ENCODE peak calls at places on chromosomes 13 and 19, in six cellular contexts. One of them, this sample, is unnamed. For H3K36me3, the result is how much of the 10 kb centered on the place peaks cover.

GRCh38 chr13:43397110-43397509 is 373.7 kb downstream of the DNAJC15 start:
- DNase-seq in ovary: no peak
- DNase-seq in tibial nerve: no peak
- DNase-seq in brain microvascular endothelial cell: peak
- DNase-seq in neural progenitor cell: no peak
- DNase-seq in CD8-positive, alpha-beta T cell: no peak
- DNase-seq in this sample: no peak

GRCh38 chr13:37070956-37071355 is 11.5 kb upstream of the SUPT20H start:
- DNase-seq in ovary: no peak
- DNase-seq in tibial nerve: no peak
- DNase-seq in brain microvascular endothelial cell: no peak
- DNase-seq in neural progenitor cell: no peak
- DNase-seq in CD8-positive, alpha-beta T cell: no peak
- DNase-seq in this sample: no peak

GRCh38 chr13:83057119-83057518 is 825.2 kb downstream of the SLITRK1 start:
- DNase-seq in ovary: no peak
- DNase-seq in tibial nerve: no peak
- DNase-seq in brain microvascular endothelial cell: no peak
- DNase-seq in neural progenitor cell: no peak
- DNase-seq in CD8-positive, alpha-beta T cell: no peak
- DNase-seq in this sample: no peak

GRCh38 chr13:36297259-36297599 is 385 bp downstream of the CCDC169 start:
- DNase-seq in ovary: no peak
- DNase-seq in tibial nerve: no peak
- DNase-seq in brain microvascular endothelial cell: no peak
- DNase-seq in neural progenitor cell: no peak
- DNase-seq in CD8-positive, alpha-beta T cell: no peak
- DNase-seq in this sample: no peak

GRCh38 chr19:17242431-17243208 is 3.1 kb downstream of the NR2F6 start:
- DNase-seq in ovary: no peak
- DNase-seq in tibial nerve: no peak
- DNase-seq in brain microvascular endothelial cell: no peak
- DNase-seq in neural progenitor cell: no peak
- DNase-seq in CD8-positive, alpha-beta T cell: no peak
- DNase-seq in this sample: no peak

GRCh38 chr19:42252365-42253244 is 2.3 kb downstream of the ERF start:
- DNase-seq in ovary: peak
- DNase-seq in tibial nerve: peak
- DNase-seq in brain microvascular endothelial cell: no peak
- DNase-seq in neural progenitor cell: no peak
- DNase-seq in CD8-positive, alpha-beta T cell: no peak
- DNase-seq in this sample: no peak

GRCh38 chr13:91533354-91533753 is 134.9 kb downstream of the GPC5 start:
- DNase-seq in ovary: no peak
- DNase-seq in tibial nerve: no peak
- DNase-seq in brain microvascular endothelial cell: no peak
- DNase-seq in neural progenitor cell: no peak
- DNase-seq in CD8-positive, alpha-beta T cell: no peak
- DNase-seq in this sample: no peak

GRCh38 chr19:39497850-39498261 is 891 bp upstream of the DLL3 start:
- DNase-seq in ovary: peak
- DNase-seq in tibial nerve: no peak
- DNase-seq in brain microvascular endothelial cell: no peak
- DNase-seq in neural progenitor cell: peak
- DNase-seq in CD8-positive, alpha-beta T cell: no peak
- DNase-seq in this sample: peak

GRCh38 chr19:11814707-11815050 is 606 bp downstream of the ZNF440 start:
- DNase-seq in ovary: no peak
- DNase-seq in tibial nerve: no peak
- DNase-seq in brain microvascular endothelial cell: peak
- DNase-seq in neural progenitor cell: peak
- DNase-seq in CD8-positive, alpha-beta T cell: no peak
- DNase-seq in this sample: no peak

GRCh38 chr13:30346789-30347167 is 39.4 kb upstream of the KATNAL1 start:
- DNase-seq in ovary: no peak
- DNase-seq in tibial nerve: no peak
- DNase-seq in brain microvascular endothelial cell: no peak
- DNase-seq in neural progenitor cell: no peak
- DNase-seq in CD8-positive, alpha-beta T cell: no peak
- DNase-seq in this sample: no peak

GRCh38 chr13:43411741-43412140 is 375.0 kb downstream of the ENOX1 start:
- DNase-seq in ovary: peak
- DNase-seq in tibial nerve: no peak
- DNase-seq in brain microvascular endothelial cell: no peak
- DNase-seq in neural progenitor cell: no peak
- DNase-seq in CD8-positive, alpha-beta T cell: no peak
- DNase-seq in this sample: no peak

GRCh38 chr13:20431080-20431479 is 94.6 kb downstream of the CRYL1 start:
- DNase-seq in ovary: no peak
- DNase-seq in tibial nerve: no peak
- DNase-seq in brain microvascular endothelial cell: no peak
- DNase-seq in neural progenitor cell: no peak
- DNase-seq in CD8-positive, alpha-beta T cell: no peak
- DNase-seq in this sample: no peak

GRCh38 chr13:74134777-74135305 is 637 bp upstream of the KLF12 start:
- DNase-seq in ovary: peak
- DNase-seq in tibial nerve: peak
- DNase-seq in brain microvascular endothelial cell: peak
- DNase-seq in neural progenitor cell: peak
- DNase-seq in CD8-positive, alpha-beta T cell: peak
- DNase-seq in this sample: peak

GRCh38 chr13:53112522-53112921 is 83.9 kb downstream of the OLFM4 start:
- DNase-seq in ovary: no peak
- DNase-seq in tibial nerve: no peak
- DNase-seq in brain microvascular endothelial cell: no peak
- DNase-seq in neural progenitor cell: no peak
- DNase-seq in CD8-positive, alpha-beta T cell: no peak
- DNase-seq in this sample: no peak

GRCh38 chr19:15276620-15277019 is 44.4 kb upstream of the EPHX3 start:
- DNase-seq in ovary: no peak
- DNase-seq in tibial nerve: no peak
- DNase-seq in brain microvascular endothelial cell: no peak
- DNase-seq in neural progenitor cell: no peak
- DNase-seq in CD8-positive, alpha-beta T cell: no peak
- DNase-seq in this sample: no peak

GRCh38 chr13:29721766-29722165 is 126.3 kb upstream of the SLC7A1 start:
- DNase-seq in ovary: no peak
- DNase-seq in tibial nerve: no peak
- DNase-seq in brain microvascular endothelial cell: no peak
- DNase-seq in neural progenitor cell: no peak
- DNase-seq in CD8-positive, alpha-beta T cell: no peak
- DNase-seq in this sample: no peak

GRCh38 chr19:10718205-10719196 is 622 bp downstream of the DNM2 start:
- DNase-seq in ovary: peak
- DNase-seq in tibial nerve: no peak
- DNase-seq in brain microvascular endothelial cell: no peak
- DNase-seq in neural progenitor cell: peak
- DNase-seq in CD8-positive, alpha-beta T cell: peak
- DNase-seq in this sample: peak

GRCh38 chr13:98622926-98623325 is 46.0 kb upstream of the STK24 start:
- DNase-seq in ovary: no peak
- DNase-seq in tibial nerve: no peak
- DNase-seq in brain microvascular endothelial cell: peak
- DNase-seq in neural progenitor cell: no peak
- DNase-seq in CD8-positive, alpha-beta T cell: no peak
- DNase-seq in this sample: no peak

GRCh38 chr19:7658219-7658686 is 10.6 kb upstream of the RETN start:
- DNase-seq in ovary: no peak
- DNase-seq in tibial nerve: no peak
- DNase-seq in brain microvascular endothelial cell: no peak
- DNase-seq in neural progenitor cell: peak
- DNase-seq in CD8-positive, alpha-beta T cell: no peak
- DNase-seq in this sample: no peak

GRCh38 chr19:51123381-51124186 is 1.1 kb upstream of the SIGLEC9 start:
- DNase-seq in ovary: no peak
- DNase-seq in tibial nerve: no peak
- DNase-seq in brain microvascular endothelial cell: no peak
- DNase-seq in neural progenitor cell: no peak
- DNase-seq in CD8-positive, alpha-beta T cell: no peak
- DNase-seq in this sample: no peak

GRCh38 chr13:27359203-27359821 is 65.1 kb upstream of the GTF3A start:
- DNase-seq in ovary: peak
- DNase-seq in tibial nerve: no peak
- DNase-seq in brain microvascular endothelial cell: peak
- DNase-seq in neural progenitor cell: peak
- DNase-seq in CD8-positive, alpha-beta T cell: peak
- DNase-seq in this sample: peak

GRCh38 chr13:90205911-90206310 is 1141.6 kb upstream of the MIR17HG start:
- DNase-seq in ovary: no peak
- DNase-seq in tibial nerve: no peak
- DNase-seq in brain microvascular endothelial cell: no peak
- DNase-seq in neural progenitor cell: no peak
- DNase-seq in CD8-positive, alpha-beta T cell: no peak
- DNase-seq in this sample: no peak

GRCh38 chr19:17549088-17549740 is 6.2 kb upstream of the COLGALT1 start:
- DNase-seq in ovary: no peak
- DNase-seq in tibial nerve: no peak
- DNase-seq in brain microvascular endothelial cell: no peak
- DNase-seq in neural progenitor cell: no peak
- DNase-seq in CD8-positive, alpha-beta T cell: no peak
- DNase-seq in this sample: peak

GRCh38 chr13:31444266-31444862 is 244.6 kb downstream of the B3GLCT start:
- DNase-seq in ovary: no peak
- DNase-seq in tibial nerve: no peak
- DNase-seq in brain microvascular endothelial cell: no peak
- DNase-seq in neural progenitor cell: no peak
- DNase-seq in CD8-positive, alpha-beta T cell: no peak
- DNase-seq in this sample: peak

GRCh38 chr19:57406516-57407123 is 4.3 kb upstream of the ZNF17 start:
- DNase-seq in ovary: no peak
- DNase-seq in tibial nerve: no peak
- DNase-seq in brain microvascular endothelial cell: peak
- DNase-seq in neural progenitor cell: peak
- DNase-seq in CD8-positive, alpha-beta T cell: peak
- DNase-seq in this sample: peak

GRCh38 chr13:48644141-48644540 is 9.6 kb upstream of the CYSLTR2 start:
- DNase-seq in ovary: no peak
- DNase-seq in tibial nerve: no peak
- DNase-seq in brain microvascular endothelial cell: no peak
- DNase-seq in neural progenitor cell: no peak
- DNase-seq in CD8-positive, alpha-beta T cell: no peak
- DNase-seq in this sample: no peak

GRCh38 chr13:59445812-59446211 is 717.9 kb downstream of the DIAPH3 start:
- DNase-seq in ovary: no peak
- DNase-seq in tibial nerve: no peak
- DNase-seq in brain microvascular endothelial cell: no peak
- DNase-seq in neural progenitor cell: no peak
- DNase-seq in CD8-positive, alpha-beta T cell: no peak
- DNase-seq in this sample: no peak
- H3K27ac ChIP-seq in ovary: no peak
- H3K27ac ChIP-seq in tibial nerve: no peak
- H3K27ac ChIP-seq in brain microvascular endothelial cell: no peak
- H3K27ac ChIP-seq in neural progenitor cell: no peak
- H3K27ac ChIP-seq in CD8-positive, alpha-beta T cell: no peak
- H3K27ac ChIP-seq in this sample: no peak

GRCh38 chr19:5587661-5588060 is 19.9 kb upstream of the TINCR start:
- DNase-seq in ovary: no peak
- DNase-seq in tibial nerve: no peak
- DNase-seq in brain microvascular endothelial cell: no peak
- DNase-seq in neural progenitor cell: no peak
- DNase-seq in CD8-positive, alpha-beta T cell: no peak
- DNase-seq in this sample: no peak
- H3K36me3 ChIP-seq in ovary: under half
- H3K36me3 ChIP-seq in tibial nerve: under half
- H3K36me3 ChIP-seq in brain microvascular endothelial cell: half or more
- H3K36me3 ChIP-seq in neural progenitor cell: under half
- H3K36me3 ChIP-seq in CD8-positive, alpha-beta T cell: under half
- H3K36me3 ChIP-seq in this sample: half or more

GRCh38 chr13:80251403-80251802 is 89.5 kb downstream of the SPRY2 start:
- DNase-seq in ovary: no peak
- DNase-seq in tibial nerve: no peak
- DNase-seq in brain microvascular endothelial cell: peak
- DNase-seq in neural progenitor cell: peak
- DNase-seq in CD8-positive, alpha-beta T cell: no peak
- DNase-seq in this sample: no peak
- TF ChIP-seq CTCF in ovary: no peak
- TF ChIP-seq CTCF in tibial nerve: no peak
- TF ChIP-seq CTCF in brain microvascular endothelial cell: no peak
- TF ChIP-seq CTCF in neural progenitor cell: no peak
- TF ChIP-seq CTCF in CD8-positive, alpha-beta T cell: no peak
- TF ChIP-seq CTCF in this sample: no peak

GRCh38 chr19:33493401-33494275 is 28.0 kb downstream of the PEPD start:
- DNase-seq in ovary: no peak
- DNase-seq in tibial nerve: no peak
- DNase-seq in brain microvascular endothelial cell: no peak
- DNase-seq in neural progenitor cell: no peak
- DNase-seq in CD8-positive, alpha-beta T cell: no peak
- DNase-seq in this sample: no peak
- H3K27ac ChIP-seq in ovary: no peak
- H3K27ac ChIP-seq in tibial nerve: no peak
- H3K27ac ChIP-seq in brain microvascular endothelial cell: no peak
- H3K27ac ChIP-seq in neural progenitor cell: no peak
- H3K27ac ChIP-seq in CD8-positive, alpha-beta T cell: no peak
- H3K27ac ChIP-seq in this sample: no peak

GRCh38 chr19:18869231-18869575 is 26.8 kb downstream of the CERS1 start:
- DNase-seq in ovary: peak
- DNase-seq in tibial nerve: no peak
- DNase-seq in brain microvascular endothelial cell: no peak
- DNase-seq in neural progenitor cell: no peak
- DNase-seq in CD8-positive, alpha-beta T cell: no peak
- DNase-seq in this sample: no peak
- H3K36me3 ChIP-seq in ovary: under half
- H3K36me3 ChIP-seq in tibial nerve: under half
- H3K36me3 ChIP-seq in brain microvascular endothelial cell: under half
- H3K36me3 ChIP-seq in neural progenitor cell: under half
- H3K36me3 ChIP-seq in CD8-positive, alpha-beta T cell: under half
- H3K36me3 ChIP-seq in this sample: under half

GRCh38 chr13:95624020-95624419 is 20.5 kb downstream of the DZIP1 start:
- DNase-seq in ovary: no peak
- DNase-seq in tibial nerve: no peak
- DNase-seq in brain microvascular endothelial cell: no peak
- DNase-seq in neural progenitor cell: peak
- DNase-seq in CD8-positive, alpha-beta T cell: no peak
- DNase-seq in this sample: no peak
- TF ChIP-seq CTCF in ovary: peak
- TF ChIP-seq CTCF in tibial nerve: peak
- TF ChIP-seq CTCF in brain microvascular endothelial cell: peak
- TF ChIP-seq CTCF in neural progenitor cell: peak
- TF ChIP-seq CTCF in CD8-positive, alpha-beta T cell: peak
- TF ChIP-seq CTCF in this sample: peak

DNA sequence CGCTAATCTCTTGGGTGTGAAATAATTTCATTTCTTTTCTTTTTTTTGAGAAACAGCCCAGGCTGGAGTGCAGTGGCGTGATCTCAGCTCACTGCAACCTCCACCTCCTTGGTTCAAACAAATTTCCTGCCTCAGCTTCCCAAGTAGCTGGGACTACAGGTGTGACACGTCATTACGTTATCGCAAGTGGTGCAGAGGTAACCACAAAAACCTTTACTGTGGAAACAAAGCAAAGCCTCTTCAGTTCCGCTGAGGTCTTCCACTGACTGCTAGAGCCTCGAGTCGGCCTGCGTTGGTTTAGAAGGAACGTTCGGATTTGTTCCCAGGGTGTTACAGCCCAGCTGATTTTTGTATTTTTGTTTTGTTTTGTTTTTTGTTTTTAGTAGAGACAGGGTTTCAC is 2.0 kb upstream of the ZNF784 start:
- DNase-seq in ovary: no peak
- DNase-seq in tibial nerve: no peak
- DNase-seq in brain microvascular endothelial cell: no peak
- DNase-seq in neural progenitor cell: no peak
- DNase-seq in CD8-positive, alpha-beta T cell: peak
- DNase-seq in this sample: no peak
- H3K27ac ChIP-seq in ovary: no peak
- H3K27ac ChIP-seq in tibial nerve: no peak
- H3K27ac ChIP-seq in brain microvascular endothelial cell: no peak
- H3K27ac ChIP-seq in neural progenitor cell: no peak
- H3K27ac ChIP-seq in CD8-positive, alpha-beta T cell: peak
- H3K27ac ChIP-seq in this sample: no peak

GRCh38 chr19:46355991-46356669 is 9.2 kb downstream of the PPP5C start:
- DNase-seq in ovary: no peak
- DNase-seq in tibial nerve: no peak
- DNase-seq in brain microvascular endothelial cell: no peak
- DNase-seq in neural progenitor cell: no peak
- DNase-seq in CD8-positive, alpha-beta T cell: no peak
- DNase-seq in this sample: no peak
- H3K36me3 ChIP-seq in ovary: under half
- H3K36me3 ChIP-seq in tibial nerve: under half
- H3K36me3 ChIP-seq in brain microvascular endothelial cell: under half
- H3K36me3 ChIP-seq in neural progenitor cell: under half
- H3K36me3 ChIP-seq in CD8-positive, alpha-beta T cell: under half
- H3K36me3 ChIP-seq in this sample: half or more

This sample was measured in WERI-Rb-1.